ENCODE peak calls at places on chromosomes 13 and 19, in seven cellular contexts. X, Z, S, O, H, L and N are unnamed samples.

GRCh38 chr13:64078480-64078936 is 2662.9 kb upstream of the PCDH20 start:
- DNase-seq in X (no peak), O (no peak), L (no peak), Z (no peak), S (no peak), H (no peak), N (no peak)

GRCh38 chr19:31284621-31285020 is 64.6 kb downstream of the TSHZ3 start:
- DNase-seq in S (peak; percentile 86), Z (no peak), O (no peak), L (no peak), X (no peak), H (no peak), N (no peak)

GRCh38 chr13:91595677-91596076 is 197.3 kb downstream of the GPC5 start:
- DNase-seq in Z (no peak), L (no peak), S (no peak), H (no peak), O (no peak), X (no peak), N (no peak)

GRCh38 chr19:21704320-21704719 is 63.1 kb downstream of the ZNF100 start:
- DNase-seq in Z (no peak), S (no peak), O (no peak), L (no peak), H (no peak), X (no peak), N (no peak)

GRCh38 chr13:51879133-51879532 is 17.4 kb downstream of the CCDC70 start:
- DNase-seq in L (no peak), H (no peak), Z (no peak), O (no peak), S (no peak), X (no peak), N (no peak)

GRCh38 chr19:47241919-47242644 is 11.1 kb upstream of the BBC3 start:
- DNase-seq in S (no peak), H (no peak), L (no peak), Z (no peak), X (no peak), O (no peak), N (no peak)

GRCh38 chr19:18726417-18726767 is 42.9 kb downstream of the CRTC1 start:
- DNase-seq in Z (no peak), H (no peak), O (no peak), X (no peak), S (no peak), L (no peak), N (no peak)

GRCh38 chr13:113949546-113949945 is 24.3 kb downstream of the C13orf46 start:
- DNase-seq in S (no peak), X (no peak), H (no peak), O (no peak), L (no peak), Z (no peak), N (no peak)

GRCh38 chr13:82330499-82330898 is 1551.8 kb downstream of the SLITRK1 start:
- DNase-seq in S (no peak), L (peak; percentile 25), Z (no peak), X (no peak), H (no peak), O (no peak), N (peak; percentile 14)

GRCh38 chr13:66076417-66076816 is 1153.7 kb downstream of the PCDH9 start:
- DNase-seq in O (peak; percentile 6), X (no peak), H (no peak), Z (no peak), S (no peak), L (peak; percentile 54), N (no peak)

GRCh38 chr19:46069841-46070341 is 29.1 kb upstream of the IGFL4 start:
- DNase-seq in Z (no peak), H (no peak), L (no peak), X (no peak), O (peak; percentile 26), S (no peak), N (peak; percentile 86)

GRCh38 chr19:49165111-49165750 is 7.6 kb downstream of the TRPM4 start:
- DNase-seq in X (peak; percentile 44), H (peak; percentile 6), O (no peak), L (no peak), Z (no peak), S (no peak), N (peak; percentile 59)

GRCh38 chr19:37654118-37654517 is 1.1 kb downstream of the ZFP30 start:
- DNase-seq in L (no peak), X (no peak), S (no peak), Z (no peak), O (peak; percentile 4), H (no peak), N (no peak)

GRCh38 chr13:98022210-98022609 is 68.7 kb downstream of the IPO5 start:
- DNase-seq in Z (no peak), S (no peak), L (no peak), O (peak; percentile 44), H (no peak), X (no peak), N (peak; percentile 56)

GRCh38 chr13:24672141-24673132 is 7.8 kb upstream of the ATP12A start:
- DNase-seq in H (no peak), S (peak; percentile 53), Z (no peak), L (no peak), X (no peak), O (peak; percentile 27), N (no peak)

GRCh38 chr13:93307166-93307565 is 80.6 kb downstream of the GPC6 start:
- DNase-seq in H (no peak), X (no peak), L (no peak), S (no peak), O (no peak), Z (no peak), N (no peak)

GRCh38 chr19:48752511-48753365 is at the start of gene FUT1:
- DNase-seq in H (peak; percentile 93), L (no peak), Z (no peak), O (peak; percentile 48), X (peak; percentile 45), S (no peak), N (peak; percentile 59)

GRCh38 chr13:105763851-105764250 is 771.6 kb downstream of the EFNB2 start:
- DNase-seq in L (no peak), H (no peak), O (no peak), S (no peak), Z (no peak), X (no peak), N (no peak)

GRCh38 chr19:6216996-6217751 is 62.6 kb downstream of the MLLT1 start:
- DNase-seq in Z (no peak), S (no peak), H (peak; percentile 2), X (no peak), L (no peak), O (no peak), N (no peak)

GRCh38 chr13:111354789-111355188 is 34.3 kb downstream of the TEX29 start:
- DNase-seq in S (no peak), X (no peak), L (no peak), H (no peak), Z (no peak), O (no peak), N (no peak)

GRCh38 chr19:46520616-46521015 is 24.9 kb upstream of the PNMA8B start:
- DNase-seq in X (no peak), L (no peak), S (no peak), H (no peak), Z (no peak), O (no peak), N (no peak)

GRCh38 chr19:28482221-28482620 is 730.7 kb downstream of the UQCRFS1 start:
- DNase-seq in O (no peak), Z (no peak), S (no peak), H (no peak), L (no peak), X (no peak), N (no peak)

GRCh38 chr13:50378513-50378970 is 363.3 kb downstream of the KCNRG start:
- DNase-seq in H (no peak), L (no peak), Z (no peak), O (no peak), S (no peak), X (no peak), N (no peak)